ENCODE peak calls at places on chromosomes 7 and 10, in ten cellular contexts. One of them, this sample, is unnamed.

GRCh38 chr10:95841711-95842498 is 65.9 kb upstream of the CC2D2B start:
- DNase-seq in progenitor cell of endocrine pancreas: no peak
- DNase-seq in mesothelial cell of epicardium: no peak
- DNase-seq in nephron progenitor cell: peak
- DNase-seq in astrocyte of the spinal cord: peak
- DNase-seq in neural crest cell: peak
- DNase-seq in body of pancreas: peak
- DNase-seq in NB4: peak
- DNase-seq in fibroblast of mammary gland: peak
- DNase-seq in RWPE2: no peak
- DNase-seq in this sample: no peak

GRCh38 chr7:81990395-81990794 is 220.5 kb upstream of the HGF start:
- DNase-seq in body of pancreas: no peak
- DNase-seq in fibroblast of mammary gland: peak
- DNase-seq in nephron progenitor cell: no peak
- DNase-seq in neural crest cell: no peak
- DNase-seq in RWPE2: no peak
- DNase-seq in progenitor cell of endocrine pancreas: no peak
- DNase-seq in astrocyte of the spinal cord: peak
- DNase-seq in NB4: peak
- DNase-seq in mesothelial cell of epicardium: no peak
- DNase-seq in this sample: no peak

GRCh38 chr7:47581442-47581820 is 480 bp downstream of the TNS3 start:
- DNase-seq in astrocyte of the spinal cord: no peak
- DNase-seq in neural crest cell: peak
- DNase-seq in body of pancreas: peak
- DNase-seq in NB4: no peak
- DNase-seq in nephron progenitor cell: peak
- DNase-seq in RWPE2: no peak
- DNase-seq in fibroblast of mammary gland: no peak
- DNase-seq in progenitor cell of endocrine pancreas: peak
- DNase-seq in mesothelial cell of epicardium: no peak
- DNase-seq in this sample: no peak

GRCh38 chr7:24403557-24403956 is 119.6 kb downstream of the NPY start:
- DNase-seq in neural crest cell: no peak
- DNase-seq in astrocyte of the spinal cord: no peak
- DNase-seq in RWPE2: no peak
- DNase-seq in fibroblast of mammary gland: no peak
- DNase-seq in progenitor cell of endocrine pancreas: no peak
- DNase-seq in nephron progenitor cell: no peak
- DNase-seq in mesothelial cell of epicardium: no peak
- DNase-seq in NB4: no peak
- DNase-seq in body of pancreas: no peak
- DNase-seq in this sample: no peak

GRCh38 chr10:80382989-80383388 is 25.4 kb upstream of the PRXL2A start:
- DNase-seq in progenitor cell of endocrine pancreas: no peak
- DNase-seq in nephron progenitor cell: peak
- DNase-seq in neural crest cell: peak
- DNase-seq in mesothelial cell of epicardium: no peak
- DNase-seq in fibroblast of mammary gland: peak
- DNase-seq in RWPE2: no peak
- DNase-seq in NB4: peak
- DNase-seq in astrocyte of the spinal cord: peak
- DNase-seq in body of pancreas: peak
- DNase-seq in this sample: no peak

GRCh38 chr10:32065871-32066270 is 9.6 kb upstream of the KIF5B start:
- DNase-seq in progenitor cell of endocrine pancreas: no peak
- DNase-seq in astrocyte of the spinal cord: peak
- DNase-seq in body of pancreas: no peak
- DNase-seq in fibroblast of mammary gland: peak
- DNase-seq in NB4: peak
- DNase-seq in mesothelial cell of epicardium: no peak
- DNase-seq in neural crest cell: no peak
- DNase-seq in nephron progenitor cell: no peak
- DNase-seq in RWPE2: no peak
- DNase-seq in this sample: no peak

GRCh38 chr7:128923411-128923800 is 12.9 kb upstream of the KCP start:
- DNase-seq in astrocyte of the spinal cord: no peak
- DNase-seq in progenitor cell of endocrine pancreas: no peak
- DNase-seq in fibroblast of mammary gland: no peak
- DNase-seq in mesothelial cell of epicardium: no peak
- DNase-seq in nephron progenitor cell: no peak
- DNase-seq in NB4: no peak
- DNase-seq in RWPE2: peak
- DNase-seq in body of pancreas: no peak
- DNase-seq in neural crest cell: no peak
- DNase-seq in this sample: no peak

GRCh38 chr10:117090831-117091230 is 47.2 kb downstream of the VAX1 start:
- DNase-seq in nephron progenitor cell: no peak
- DNase-seq in fibroblast of mammary gland: no peak
- DNase-seq in progenitor cell of endocrine pancreas: no peak
- DNase-seq in mesothelial cell of epicardium: no peak
- DNase-seq in neural crest cell: no peak
- DNase-seq in body of pancreas: no peak
- DNase-seq in RWPE2: no peak
- DNase-seq in NB4: no peak
- DNase-seq in astrocyte of the spinal cord: no peak
- DNase-seq in this sample: no peak

GRCh38 chr7:2471396-2471795 is 4.8 kb downstream of the GRIFIN start:
- DNase-seq in RWPE2: peak
- DNase-seq in body of pancreas: no peak
- DNase-seq in NB4: peak
- DNase-seq in astrocyte of the spinal cord: peak
- DNase-seq in neural crest cell: no peak
- DNase-seq in fibroblast of mammary gland: no peak
- DNase-seq in progenitor cell of endocrine pancreas: no peak
- DNase-seq in nephron progenitor cell: no peak
- DNase-seq in mesothelial cell of epicardium: no peak
- DNase-seq in this sample: no peak

GRCh38 chr7:5396542-5396941 is 27.1 kb downstream of the TNRC18 start:
- DNase-seq in progenitor cell of endocrine pancreas: no peak
- DNase-seq in neural crest cell: no peak
- DNase-seq in mesothelial cell of epicardium: no peak
- DNase-seq in RWPE2: no peak
- DNase-seq in nephron progenitor cell: no peak
- DNase-seq in fibroblast of mammary gland: peak
- DNase-seq in body of pancreas: no peak
- DNase-seq in astrocyte of the spinal cord: no peak
- DNase-seq in NB4: peak
- DNase-seq in this sample: peak

GRCh38 chr7:66847879-66848810 is 72.9 kb upstream of the TMEM248 start:
- DNase-seq in astrocyte of the spinal cord: peak
- DNase-seq in neural crest cell: no peak
- DNase-seq in fibroblast of mammary gland: peak
- DNase-seq in nephron progenitor cell: no peak
- DNase-seq in RWPE2: no peak
- DNase-seq in progenitor cell of endocrine pancreas: no peak
- DNase-seq in mesothelial cell of epicardium: no peak
- DNase-seq in NB4: peak
- DNase-seq in body of pancreas: no peak
- DNase-seq in this sample: no peak

DNA sequence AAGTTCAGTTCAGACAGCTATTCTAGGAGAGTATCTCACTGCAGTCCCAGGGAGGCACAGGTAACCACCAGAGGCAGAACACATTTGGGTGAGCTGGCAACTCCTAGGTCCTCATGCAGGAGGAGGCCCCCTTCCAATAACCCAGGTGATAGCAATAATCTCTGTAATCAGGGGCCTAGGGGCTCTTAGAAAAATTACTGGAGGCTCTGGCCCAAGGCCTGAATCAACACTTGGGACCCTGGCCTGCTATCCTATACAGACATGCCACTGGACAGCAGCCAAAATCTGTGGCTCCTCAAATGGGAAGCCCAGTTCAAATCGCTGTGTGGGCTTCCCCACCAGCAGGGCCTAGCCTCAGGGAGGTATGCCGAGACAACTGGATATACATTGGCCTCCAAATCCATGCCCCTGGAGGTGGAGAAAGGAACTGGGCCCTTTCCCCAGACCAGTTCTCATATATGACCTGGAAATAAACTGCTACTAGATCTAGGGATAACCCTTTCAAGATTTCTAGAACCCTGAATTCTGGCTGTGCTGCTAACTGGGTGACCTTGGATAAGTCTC is 1.6 kb downstream of the AVPI1 start:
- DNase-seq in progenitor cell of endocrine pancreas: no peak
- DNase-seq in body of pancreas: peak
- DNase-seq in fibroblast of mammary gland: peak
- DNase-seq in NB4: no peak
- DNase-seq in nephron progenitor cell: no peak
- DNase-seq in astrocyte of the spinal cord: peak
- DNase-seq in neural crest cell: no peak
- DNase-seq in RWPE2: peak
- DNase-seq in mesothelial cell of epicardium: peak
- DNase-seq in this sample: no peak
- TF ChIP-seq CTCF in progenitor cell of endocrine pancreas: peak
- TF ChIP-seq CTCF in body of pancreas: peak
- TF ChIP-seq CTCF in fibroblast of mammary gland: peak
- TF ChIP-seq CTCF in NB4: no peak
- TF ChIP-seq CTCF in nephron progenitor cell: peak
- TF ChIP-seq CTCF in astrocyte of the spinal cord: peak
- TF ChIP-seq CTCF in neural crest cell: peak
- TF ChIP-seq CTCF in RWPE2: peak
- TF ChIP-seq CTCF in mesothelial cell of epicardium: peak
- TF ChIP-seq CTCF in this sample: no peak

GRCh38 chr7:79357101-79357500 is 96.4 kb downstream of the MAGI2 start:
- DNase-seq in neural crest cell: no peak
- DNase-seq in progenitor cell of endocrine pancreas: no peak
- DNase-seq in astrocyte of the spinal cord: no peak
- DNase-seq in RWPE2: no peak
- DNase-seq in NB4: no peak
- DNase-seq in body of pancreas: no peak
- DNase-seq in mesothelial cell of epicardium: no peak
- DNase-seq in nephron progenitor cell: no peak
- DNase-seq in fibroblast of mammary gland: no peak
- DNase-seq in this sample: no peak

GRCh38 chr7:79359827-79360226 is 93.6 kb downstream of the MAGI2 start:
- DNase-seq in mesothelial cell of epicardium: no peak
- DNase-seq in astrocyte of the spinal cord: no peak
- DNase-seq in neural crest cell: no peak
- DNase-seq in NB4: no peak
- DNase-seq in fibroblast of mammary gland: no peak
- DNase-seq in progenitor cell of endocrine pancreas: no peak
- DNase-seq in RWPE2: no peak
- DNase-seq in body of pancreas: no peak
- DNase-seq in nephron progenitor cell: no peak
- DNase-seq in this sample: no peak

GRCh38 chr7:79361214-79361613 is 92.3 kb downstream of the MAGI2 start:
- DNase-seq in RWPE2: no peak
- DNase-seq in fibroblast of mammary gland: no peak
- DNase-seq in body of pancreas: no peak
- DNase-seq in neural crest cell: no peak
- DNase-seq in astrocyte of the spinal cord: no peak
- DNase-seq in nephron progenitor cell: no peak
- DNase-seq in progenitor cell of endocrine pancreas: no peak
- DNase-seq in mesothelial cell of epicardium: no peak
- DNase-seq in NB4: peak
- DNase-seq in this sample: no peak
- TF ChIP-seq CTCF in RWPE2: peak
- TF ChIP-seq CTCF in fibroblast of mammary gland: no peak
- TF ChIP-seq CTCF in body of pancreas: no peak
- TF ChIP-seq CTCF in neural crest cell: no peak
- TF ChIP-seq CTCF in astrocyte of the spinal cord: no peak
- TF ChIP-seq CTCF in nephron progenitor cell: no peak
- TF ChIP-seq CTCF in progenitor cell of endocrine pancreas: no peak
- TF ChIP-seq CTCF in mesothelial cell of epicardium: no peak
- TF ChIP-seq CTCF in NB4: peak
- TF ChIP-seq CTCF in this sample: no peak

DNA sequence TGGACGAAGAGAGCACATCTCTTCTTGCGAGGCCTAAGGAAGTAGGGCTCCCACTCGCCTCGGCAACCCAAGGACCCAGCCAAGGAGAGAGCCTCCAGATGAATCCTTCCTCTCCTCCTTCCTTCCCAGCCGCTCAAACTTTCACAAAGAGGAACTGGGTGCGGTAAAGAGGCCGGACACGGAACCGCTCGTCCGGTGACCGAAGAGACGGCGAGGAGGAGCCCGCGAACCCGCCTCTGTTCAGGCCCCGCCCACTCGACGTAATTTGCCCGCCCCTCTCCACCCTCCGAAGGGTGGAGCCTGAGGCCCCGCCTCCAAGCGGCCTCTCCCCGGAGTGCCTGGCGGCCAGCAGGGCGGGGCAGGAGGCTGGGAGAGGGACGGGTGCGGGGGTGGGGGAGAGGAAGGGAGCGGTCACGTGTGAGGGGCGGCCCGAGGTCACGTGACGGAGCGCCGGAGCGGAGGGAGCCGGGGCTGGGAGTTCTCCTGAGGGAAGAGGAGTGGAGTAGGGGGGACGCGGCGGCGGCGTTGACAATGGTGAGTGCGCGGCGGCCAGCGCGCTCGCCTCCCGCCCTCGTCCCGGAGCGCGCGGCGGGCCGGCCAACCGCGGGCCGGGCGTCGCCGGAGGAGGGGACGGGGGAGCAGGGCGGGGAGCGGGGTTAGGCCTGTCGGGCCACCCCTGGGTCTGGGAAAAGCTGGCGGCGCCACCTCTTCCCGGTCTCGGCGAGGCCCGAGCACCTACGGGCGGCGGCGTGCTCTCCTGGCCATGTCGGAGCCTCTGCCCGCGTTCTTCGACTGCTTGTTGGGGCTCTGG is at the start of gene VPS26A:
- DNase-seq in RWPE2: peak
- DNase-seq in neural crest cell: peak
- DNase-seq in nephron progenitor cell: peak
- DNase-seq in fibroblast of mammary gland: peak
- DNase-seq in mesothelial cell of epicardium: peak
- DNase-seq in body of pancreas: peak
- DNase-seq in progenitor cell of endocrine pancreas: peak
- DNase-seq in astrocyte of the spinal cord: peak
- DNase-seq in NB4: peak
- DNase-seq in this sample: peak
- TF ChIP-seq CTCF in RWPE2: peak
- TF ChIP-seq CTCF in neural crest cell: no peak
- TF ChIP-seq CTCF in nephron progenitor cell: no peak
- TF ChIP-seq CTCF in fibroblast of mammary gland: no peak
- TF ChIP-seq CTCF in mesothelial cell of epicardium: no peak
- TF ChIP-seq CTCF in body of pancreas: peak
- TF ChIP-seq CTCF in progenitor cell of endocrine pancreas: no peak
- TF ChIP-seq CTCF in astrocyte of the spinal cord: no peak
- TF ChIP-seq CTCF in NB4: peak
- TF ChIP-seq CTCF in this sample: no peak

DNA sequence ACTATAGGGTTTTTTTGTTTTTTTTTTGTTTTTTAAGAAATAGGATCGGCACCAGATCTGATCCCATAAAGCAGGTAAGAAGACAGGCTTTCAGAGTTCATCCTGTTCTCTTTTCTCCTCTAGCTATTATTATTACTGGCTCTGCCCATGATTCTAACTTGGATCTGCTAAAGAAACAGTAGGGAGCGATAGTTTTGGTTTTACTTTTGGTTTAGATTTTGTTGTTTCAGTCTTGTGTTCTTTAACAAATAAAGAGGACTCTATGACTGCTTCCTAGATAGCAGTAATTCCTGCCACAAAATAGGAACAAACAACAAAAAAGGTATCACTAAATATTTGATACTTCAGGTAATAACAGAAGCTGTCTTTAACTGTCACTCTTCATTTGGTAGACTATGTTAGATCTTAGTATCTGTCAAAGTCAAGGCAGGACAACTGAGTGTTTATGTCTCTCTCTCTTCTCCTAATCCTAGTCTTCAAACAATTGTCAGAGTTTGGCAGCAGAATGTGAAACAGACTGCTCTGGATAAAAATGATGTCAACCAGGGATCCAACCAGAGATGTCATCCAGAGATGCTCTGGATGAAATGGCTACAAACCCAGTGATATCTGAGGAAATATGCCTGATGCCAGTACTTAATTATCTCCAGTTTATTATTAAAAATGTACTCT is 99.8 kb downstream of the KMT2C start:
- DNase-seq in body of pancreas: no peak
- DNase-seq in RWPE2: no peak
- DNase-seq in neural crest cell: no peak
- DNase-seq in fibroblast of mammary gland: peak
- DNase-seq in mesothelial cell of epicardium: no peak
- DNase-seq in nephron progenitor cell: no peak
- DNase-seq in astrocyte of the spinal cord: peak
- DNase-seq in NB4: no peak
- DNase-seq in progenitor cell of endocrine pancreas: no peak
- DNase-seq in this sample: no peak
- TF ChIP-seq CTCF in body of pancreas: no peak
- TF ChIP-seq CTCF in RWPE2: no peak
- TF ChIP-seq CTCF in neural crest cell: no peak
- TF ChIP-seq CTCF in fibroblast of mammary gland: no peak
- TF ChIP-seq CTCF in mesothelial cell of epicardium: no peak
- TF ChIP-seq CTCF in nephron progenitor cell: no peak
- TF ChIP-seq CTCF in astrocyte of the spinal cord: no peak
- TF ChIP-seq CTCF in NB4: no peak
- TF ChIP-seq CTCF in progenitor cell of endocrine pancreas: no peak
- TF ChIP-seq CTCF in this sample: no peak

This sample was measured in activated B cell treated with CpG ODN at 0.5 μM for 24 hours.